ENCODE peak calls at places on chromosomes 11 and 22, in nine cellular contexts. One of them, this sample, is unnamed.

GRCh38 chr11:83972536-83972935 is 686.4 kb upstream of the CCDC90B start:
- DNase-seq in Right ventricle myocardium superior: no peak
- DNase-seq in GM12891: no peak
- DNase-seq in fibroblast of pulmonary artery: no peak
- DNase-seq in globus pallidus: peak; percentile 59
- DNase-seq in activated T-cell treated with anti-CD3 and anti-CD28 coated beads, Interleukin-2, amount 50 U/mL, for 1 hour: no peak
- DNase-seq in transverse colon: no peak
- DNase-seq in activated T-helper 2 cell treated with anti-CD3 and anti-CD28 coated beads, Interferon-gamma antibody, Interleukin-2, Interleukin-4, amounts not matched to agents 10 μg/mL and 5 μg/mL and 100 μg/mL, durations not matched to agents 14 hours and 24 hours and 36 hours: no peak
- DNase-seq in GM23248: no peak
- DNase-seq in this sample: no peak

GRCh38 chr22:50218996-50219727 is 18.4 kb downstream of the SELENOO start:
- DNase-seq in Right ventricle myocardium superior: peak; percentile 92
- DNase-seq in activated T-cell treated with anti-CD3 and anti-CD28 coated beads, Interleukin-2, amount 50 U/mL, for 1 hour: no peak
- DNase-seq in transverse colon: peak; percentile 89
- DNase-seq in GM23248: peak; percentile 68
- DNase-seq in globus pallidus: no peak
- DNase-seq in fibroblast of pulmonary artery: peak; percentile 82
- DNase-seq in GM12891: no peak
- DNase-seq in activated T-helper 2 cell treated with anti-CD3 and anti-CD28 coated beads, Interferon-gamma antibody, Interleukin-2, Interleukin-4, amounts not matched to agents 10 μg/mL and 5 μg/mL and 100 μg/mL, durations not matched to agents 14 hours and 24 hours and 36 hours: no peak
- DNase-seq in this sample: no peak

GRCh38 chr11:31326470-31327148 is 42.9 kb downstream of the DCDC1 start:
- DNase-seq in transverse colon: no peak
- DNase-seq in globus pallidus: no peak
- DNase-seq in activated T-cell treated with anti-CD3 and anti-CD28 coated beads, Interleukin-2, amount 50 U/mL, for 1 hour: no peak
- DNase-seq in Right ventricle myocardium superior: no peak
- DNase-seq in GM23248: no peak
- DNase-seq in GM12891: no peak
- DNase-seq in activated T-helper 2 cell treated with anti-CD3 and anti-CD28 coated beads, Interferon-gamma antibody, Interleukin-2, Interleukin-4, amounts not matched to agents 10 μg/mL and 5 μg/mL and 100 μg/mL, durations not matched to agents 14 hours and 24 hours and 36 hours: no peak
- DNase-seq in fibroblast of pulmonary artery: no peak
- DNase-seq in this sample: no peak

GRCh38 chr22:23093090-23093788 is 22.9 kb downstream of the GNAZ start:
- DNase-seq in activated T-helper 2 cell treated with anti-CD3 and anti-CD28 coated beads, Interferon-gamma antibody, Interleukin-2, Interleukin-4, amounts not matched to agents 10 μg/mL and 5 μg/mL and 100 μg/mL, durations not matched to agents 14 hours and 24 hours and 36 hours: no peak
- DNase-seq in globus pallidus: no peak
- DNase-seq in fibroblast of pulmonary artery: no peak
- DNase-seq in transverse colon: no peak
- DNase-seq in activated T-cell treated with anti-CD3 and anti-CD28 coated beads, Interleukin-2, amount 50 U/mL, for 1 hour: no peak
- DNase-seq in GM12891: no peak
- DNase-seq in GM23248: no peak
- DNase-seq in Right ventricle myocardium superior: no peak
- DNase-seq in this sample: no peak

GRCh38 chr11:14386895-14387480 is 28.0 kb upstream of the RRAS2 start:
- DNase-seq in activated T-helper 2 cell treated with anti-CD3 and anti-CD28 coated beads, Interferon-gamma antibody, Interleukin-2, Interleukin-4, amounts not matched to agents 10 μg/mL and 5 μg/mL and 100 μg/mL, durations not matched to agents 14 hours and 24 hours and 36 hours: no peak
- DNase-seq in fibroblast of pulmonary artery: peak; percentile 89
- DNase-seq in GM23248: peak; percentile 94
- DNase-seq in Right ventricle myocardium superior: peak; percentile 43
- DNase-seq in GM12891: no peak
- DNase-seq in transverse colon: no peak
- DNase-seq in globus pallidus: peak; percentile 87
- DNase-seq in activated T-cell treated with anti-CD3 and anti-CD28 coated beads, Interleukin-2, amount 50 U/mL, for 1 hour: no peak
- DNase-seq in this sample: no peak

GRCh38 chr11:7900686-7901085 is 30.4 kb downstream of the OR10A6 start:
- DNase-seq in GM23248: no peak
- DNase-seq in GM12891: no peak
- DNase-seq in globus pallidus: no peak
- DNase-seq in activated T-helper 2 cell treated with anti-CD3 and anti-CD28 coated beads, Interferon-gamma antibody, Interleukin-2, Interleukin-4, amounts not matched to agents 10 μg/mL and 5 μg/mL and 100 μg/mL, durations not matched to agents 14 hours and 24 hours and 36 hours: no peak
- DNase-seq in fibroblast of pulmonary artery: no peak
- DNase-seq in activated T-cell treated with anti-CD3 and anti-CD28 coated beads, Interleukin-2, amount 50 U/mL, for 1 hour: no peak
- DNase-seq in Right ventricle myocardium superior: no peak
- DNase-seq in transverse colon: peak; percentile 29
- DNase-seq in this sample: no peak

GRCh38 chr11:34926831-34927132 is 10.4 kb downstream of the PDHX start:
- DNase-seq in activated T-cell treated with anti-CD3 and anti-CD28 coated beads, Interleukin-2, amount 50 U/mL, for 1 hour: no peak
- DNase-seq in activated T-helper 2 cell treated with anti-CD3 and anti-CD28 coated beads, Interferon-gamma antibody, Interleukin-2, Interleukin-4, amounts not matched to agents 10 μg/mL and 5 μg/mL and 100 μg/mL, durations not matched to agents 14 hours and 24 hours and 36 hours: no peak
- DNase-seq in Right ventricle myocardium superior: no peak
- DNase-seq in transverse colon: no peak
- DNase-seq in globus pallidus: no peak
- DNase-seq in fibroblast of pulmonary artery: peak; percentile 23
- DNase-seq in GM12891: no peak
- DNase-seq in GM23248: peak; percentile 75
- DNase-seq in this sample: no peak

GRCh38 chr11:117861151-117862018 is 15.1 kb downstream of the FXYD6 start:
- DNase-seq in transverse colon: no peak
- DNase-seq in activated T-cell treated with anti-CD3 and anti-CD28 coated beads, Interleukin-2, amount 50 U/mL, for 1 hour: no peak
- DNase-seq in Right ventricle myocardium superior: peak; percentile 72
- DNase-seq in activated T-helper 2 cell treated with anti-CD3 and anti-CD28 coated beads, Interferon-gamma antibody, Interleukin-2, Interleukin-4, amounts not matched to agents 10 μg/mL and 5 μg/mL and 100 μg/mL, durations not matched to agents 14 hours and 24 hours and 36 hours: no peak
- DNase-seq in fibroblast of pulmonary artery: no peak
- DNase-seq in globus pallidus: no peak
- DNase-seq in GM12891: no peak
- DNase-seq in GM23248: no peak
- DNase-seq in this sample: no peak

GRCh38 chr11:74694536-74694935 is 36.7 kb downstream of the CHRDL2 start:
- DNase-seq in Right ventricle myocardium superior: no peak
- DNase-seq in activated T-helper 2 cell treated with anti-CD3 and anti-CD28 coated beads, Interferon-gamma antibody, Interleukin-2, Interleukin-4, amounts not matched to agents 10 μg/mL and 5 μg/mL and 100 μg/mL, durations not matched to agents 14 hours and 24 hours and 36 hours: no peak
- DNase-seq in fibroblast of pulmonary artery: no peak
- DNase-seq in GM12891: no peak
- DNase-seq in transverse colon: no peak
- DNase-seq in activated T-cell treated with anti-CD3 and anti-CD28 coated beads, Interleukin-2, amount 50 U/mL, for 1 hour: no peak
- DNase-seq in GM23248: no peak
- DNase-seq in globus pallidus: no peak
- DNase-seq in this sample: no peak

GRCh38 chr11:19345519-19345847 is 104.7 kb upstream of the E2F8 start:
- DNase-seq in activated T-cell treated with anti-CD3 and anti-CD28 coated beads, Interleukin-2, amount 50 U/mL, for 1 hour: no peak
- DNase-seq in globus pallidus: no peak
- DNase-seq in activated T-helper 2 cell treated with anti-CD3 and anti-CD28 coated beads, Interferon-gamma antibody, Interleukin-2, Interleukin-4, amounts not matched to agents 10 μg/mL and 5 μg/mL and 100 μg/mL, durations not matched to agents 14 hours and 24 hours and 36 hours: no peak
- DNase-seq in fibroblast of pulmonary artery: peak; percentile 31
- DNase-seq in transverse colon: no peak
- DNase-seq in Right ventricle myocardium superior: peak; percentile 54
- DNase-seq in GM12891: peak; percentile 56
- DNase-seq in GM23248: peak; percentile 64
- DNase-seq in this sample: peak; percentile 30

GRCh38 chr11:20004856-20005255 is 155.4 kb downstream of the DBX1 start:
- DNase-seq in Right ventricle myocardium superior: no peak
- DNase-seq in transverse colon: no peak
- DNase-seq in activated T-cell treated with anti-CD3 and anti-CD28 coated beads, Interleukin-2, amount 50 U/mL, for 1 hour: no peak
- DNase-seq in GM23248: no peak
- DNase-seq in globus pallidus: no peak
- DNase-seq in fibroblast of pulmonary artery: no peak
- DNase-seq in GM12891: no peak
- DNase-seq in activated T-helper 2 cell treated with anti-CD3 and anti-CD28 coated beads, Interferon-gamma antibody, Interleukin-2, Interleukin-4, amounts not matched to agents 10 μg/mL and 5 μg/mL and 100 μg/mL, durations not matched to agents 14 hours and 24 hours and 36 hours: no peak
- DNase-seq in this sample: no peak

GRCh38 chr11:97732011-97732632 is 1288.6 kb upstream of the CNTN5 start:
- DNase-seq in activated T-cell treated with anti-CD3 and anti-CD28 coated beads, Interleukin-2, amount 50 U/mL, for 1 hour: no peak
- DNase-seq in fibroblast of pulmonary artery: no peak
- DNase-seq in GM23248: no peak
- DNase-seq in transverse colon: no peak
- DNase-seq in activated T-helper 2 cell treated with anti-CD3 and anti-CD28 coated beads, Interferon-gamma antibody, Interleukin-2, Interleukin-4, amounts not matched to agents 10 μg/mL and 5 μg/mL and 100 μg/mL, durations not matched to agents 14 hours and 24 hours and 36 hours: no peak
- DNase-seq in GM12891: no peak
- DNase-seq in globus pallidus: no peak
- DNase-seq in Right ventricle myocardium superior: no peak
- DNase-seq in this sample: no peak

GRCh38 chr22:30332551-30332950 is 5.8 kb upstream of the TBC1D10A start:
- DNase-seq in transverse colon: no peak
- DNase-seq in activated T-helper 2 cell treated with anti-CD3 and anti-CD28 coated beads, Interferon-gamma antibody, Interleukin-2, Interleukin-4, amounts not matched to agents 10 μg/mL and 5 μg/mL and 100 μg/mL, durations not matched to agents 14 hours and 24 hours and 36 hours: no peak
- DNase-seq in Right ventricle myocardium superior: no peak
- DNase-seq in fibroblast of pulmonary artery: no peak
- DNase-seq in GM12891: no peak
- DNase-seq in GM23248: no peak
- DNase-seq in activated T-cell treated with anti-CD3 and anti-CD28 coated beads, Interleukin-2, amount 50 U/mL, for 1 hour: no peak
- DNase-seq in globus pallidus: peak; percentile 52
- DNase-seq in this sample: no peak

GRCh38 chr11:59756845-59757244 is 1.7 kb downstream of the STX3 start:
- DNase-seq in GM23248: peak; percentile 62
- DNase-seq in transverse colon: peak; percentile 77
- DNase-seq in globus pallidus: no peak
- DNase-seq in activated T-helper 2 cell treated with anti-CD3 and anti-CD28 coated beads, Interferon-gamma antibody, Interleukin-2, Interleukin-4, amounts not matched to agents 10 μg/mL and 5 μg/mL and 100 μg/mL, durations not matched to agents 14 hours and 24 hours and 36 hours: no peak
- DNase-seq in GM12891: peak; percentile 19
- DNase-seq in fibroblast of pulmonary artery: peak; percentile 21
- DNase-seq in Right ventricle myocardium superior: no peak
- DNase-seq in activated T-cell treated with anti-CD3 and anti-CD28 coated beads, Interleukin-2, amount 50 U/mL, for 1 hour: no peak
- DNase-seq in this sample: no peak

GRCh38 chr11:57649826-57650738 is at the start of gene YPEL4:
- DNase-seq in GM23248: peak; percentile 88
- DNase-seq in globus pallidus: peak; percentile 91
- DNase-seq in activated T-cell treated with anti-CD3 and anti-CD28 coated beads, Interleukin-2, amount 50 U/mL, for 1 hour: peak; percentile 77
- DNase-seq in activated T-helper 2 cell treated with anti-CD3 and anti-CD28 coated beads, Interferon-gamma antibody, Interleukin-2, Interleukin-4, amounts not matched to agents 10 μg/mL and 5 μg/mL and 100 μg/mL, durations not matched to agents 14 hours and 24 hours and 36 hours: peak; percentile 54
- DNase-seq in transverse colon: peak; percentile 57
- DNase-seq in fibroblast of pulmonary artery: peak; percentile 85
- DNase-seq in Right ventricle myocardium superior: no peak
- DNase-seq in GM12891: no peak
- DNase-seq in this sample: no peak

GRCh38 chr22:50677493-50678217 is 5.0 kb downstream of the SHANK3 start:
- DNase-seq in activated T-cell treated with anti-CD3 and anti-CD28 coated beads, Interleukin-2, amount 50 U/mL, for 1 hour: peak; percentile 13
- DNase-seq in GM23248: no peak
- DNase-seq in GM12891: peak; percentile 2
- DNase-seq in Right ventricle myocardium superior: no peak
- DNase-seq in transverse colon: no peak
- DNase-seq in activated T-helper 2 cell treated with anti-CD3 and anti-CD28 coated beads, Interferon-gamma antibody, Interleukin-2, Interleukin-4, amounts not matched to agents 10 μg/mL and 5 μg/mL and 100 μg/mL, durations not matched to agents 14 hours and 24 hours and 36 hours: no peak
- DNase-seq in fibroblast of pulmonary artery: no peak
- DNase-seq in globus pallidus: no peak
- DNase-seq in this sample: no peak

GRCh38 chr11:60924906-60925684 is 835 bp downstream of the TMEM132A start:
- DNase-seq in activated T-helper 2 cell treated with anti-CD3 and anti-CD28 coated beads, Interferon-gamma antibody, Interleukin-2, Interleukin-4, amounts not matched to agents 10 μg/mL and 5 μg/mL and 100 μg/mL, durations not matched to agents 14 hours and 24 hours and 36 hours: no peak
- DNase-seq in GM23248: peak; percentile 21
- DNase-seq in fibroblast of pulmonary artery: no peak
- DNase-seq in Right ventricle myocardium superior: no peak
- DNase-seq in activated T-cell treated with anti-CD3 and anti-CD28 coated beads, Interleukin-2, amount 50 U/mL, for 1 hour: no peak
- DNase-seq in transverse colon: no peak
- DNase-seq in globus pallidus: no peak
- DNase-seq in GM12891: no peak
- DNase-seq in this sample: no peak

GRCh38 chr11:76861490-76861953 is 804 bp downstream of the ACER3 start:
- DNase-seq in fibroblast of pulmonary artery: no peak
- DNase-seq in Right ventricle myocardium superior: no peak
- DNase-seq in GM23248: peak; percentile 13
- DNase-seq in transverse colon: no peak
- DNase-seq in globus pallidus: no peak
- DNase-seq in activated T-helper 2 cell treated with anti-CD3 and anti-CD28 coated beads, Interferon-gamma antibody, Interleukin-2, Interleukin-4, amounts not matched to agents 10 μg/mL and 5 μg/mL and 100 μg/mL, durations not matched to agents 14 hours and 24 hours and 36 hours: no peak
- DNase-seq in activated T-cell treated with anti-CD3 and anti-CD28 coated beads, Interleukin-2, amount 50 U/mL, for 1 hour: no peak
- DNase-seq in GM12891: no peak
- DNase-seq in this sample: no peak

GRCh38 chr22:35231585-35232084 is 25.7 kb upstream of the HMGXB4 start:
- DNase-seq in activated T-helper 2 cell treated with anti-CD3 and anti-CD28 coated beads, Interferon-gamma antibody, Interleukin-2, Interleukin-4, amounts not matched to agents 10 μg/mL and 5 μg/mL and 100 μg/mL, durations not matched to agents 14 hours and 24 hours and 36 hours: peak; percentile 64
- DNase-seq in GM12891: peak; percentile 34
- DNase-seq in activated T-cell treated with anti-CD3 and anti-CD28 coated beads, Interleukin-2, amount 50 U/mL, for 1 hour: peak; percentile 71
- DNase-seq in fibroblast of pulmonary artery: peak; percentile 77
- DNase-seq in GM23248: peak; percentile 64
- DNase-seq in transverse colon: peak; percentile 82
- DNase-seq in Right ventricle myocardium superior: peak; percentile 51
- DNase-seq in globus pallidus: peak; percentile 6
- DNase-seq in this sample: peak; percentile 73

GRCh38 chr22:20034143-20034542 is 13.2 kb downstream of the TANGO2 start:
- DNase-seq in transverse colon: no peak
- DNase-seq in globus pallidus: no peak
- DNase-seq in GM23248: peak; percentile 9
- DNase-seq in GM12891: no peak
- DNase-seq in activated T-helper 2 cell treated with anti-CD3 and anti-CD28 coated beads, Interferon-gamma antibody, Interleukin-2, Interleukin-4, amounts not matched to agents 10 μg/mL and 5 μg/mL and 100 μg/mL, durations not matched to agents 14 hours and 24 hours and 36 hours: no peak
- DNase-seq in activated T-cell treated with anti-CD3 and anti-CD28 coated beads, Interleukin-2, amount 50 U/mL, for 1 hour: no peak
- DNase-seq in fibroblast of pulmonary artery: no peak
- DNase-seq in Right ventricle myocardium superior: no peak
- DNase-seq in this sample: peak; percentile 50

GRCh38 chr22:49297871-49298721 is 529.6 kb downstream of the BRD1 start:
- DNase-seq in globus pallidus: no peak
- DNase-seq in GM23248: no peak
- DNase-seq in activated T-helper 2 cell treated with anti-CD3 and anti-CD28 coated beads, Interferon-gamma antibody, Interleukin-2, Interleukin-4, amounts not matched to agents 10 μg/mL and 5 μg/mL and 100 μg/mL, durations not matched to agents 14 hours and 24 hours and 36 hours: peak; percentile 5
- DNase-seq in fibroblast of pulmonary artery: no peak
- DNase-seq in activated T-cell treated with anti-CD3 and anti-CD28 coated beads, Interleukin-2, amount 50 U/mL, for 1 hour: no peak
- DNase-seq in GM12891: no peak
- DNase-seq in transverse colon: no peak
- DNase-seq in Right ventricle myocardium superior: no peak
- DNase-seq in this sample: no peak

GRCh38 chr11:28461846-28462245 is 353.7 kb downstream of the METTL15 start:
- DNase-seq in globus pallidus: no peak
- DNase-seq in GM12891: no peak
- DNase-seq in activated T-cell treated with anti-CD3 and anti-CD28 coated beads, Interleukin-2, amount 50 U/mL, for 1 hour: no peak
- DNase-seq in transverse colon: no peak
- DNase-seq in Right ventricle myocardium superior: no peak
- DNase-seq in activated T-helper 2 cell treated with anti-CD3 and anti-CD28 coated beads, Interferon-gamma antibody, Interleukin-2, Interleukin-4, amounts not matched to agents 10 μg/mL and 5 μg/mL and 100 μg/mL, durations not matched to agents 14 hours and 24 hours and 36 hours: no peak
- DNase-seq in GM23248: peak; percentile 32
- DNase-seq in fibroblast of pulmonary artery: peak; percentile 32
- DNase-seq in this sample: no peak

GRCh38 chr11:70517996-70518907 is 119.9 kb downstream of the CTTN start:
- DNase-seq in GM12891: no peak
- DNase-seq in fibroblast of pulmonary artery: no peak
- DNase-seq in GM23248: peak; percentile 93
- DNase-seq in globus pallidus: no peak
- DNase-seq in activated T-helper 2 cell treated with anti-CD3 and anti-CD28 coated beads, Interferon-gamma antibody, Interleukin-2, Interleukin-4, amounts not matched to agents 10 μg/mL and 5 μg/mL and 100 μg/mL, durations not matched to agents 14 hours and 24 hours and 36 hours: no peak
- DNase-seq in transverse colon: no peak
- DNase-seq in activated T-cell treated with anti-CD3 and anti-CD28 coated beads, Interleukin-2, amount 50 U/mL, for 1 hour: no peak
- DNase-seq in Right ventricle myocardium superior: peak; percentile 30
- DNase-seq in this sample: no peak

GRCh38 chr11:86119062-86119461 is 50.2 kb upstream of the PICALM start:
- DNase-seq in transverse colon: no peak
- DNase-seq in activated T-cell treated with anti-CD3 and anti-CD28 coated beads, Interleukin-2, amount 50 U/mL, for 1 hour: no peak
- DNase-seq in fibroblast of pulmonary artery: no peak
- DNase-seq in GM23248: no peak
- DNase-seq in globus pallidus: peak; percentile 41
- DNase-seq in GM12891: no peak
- DNase-seq in activated T-helper 2 cell treated with anti-CD3 and anti-CD28 coated beads, Interferon-gamma antibody, Interleukin-2, Interleukin-4, amounts not matched to agents 10 μg/mL and 5 μg/mL and 100 μg/mL, durations not matched to agents 14 hours and 24 hours and 36 hours: no peak
- DNase-seq in Right ventricle myocardium superior: no peak
- DNase-seq in this sample: no peak

GRCh38 chr11:12867531-12867930 is 141.6 kb upstream of the RASSF10 start:
- DNase-seq in GM23248: no peak
- DNase-seq in GM12891: no peak
- DNase-seq in globus pallidus: no peak
- DNase-seq in activated T-cell treated with anti-CD3 and anti-CD28 coated beads, Interleukin-2, amount 50 U/mL, for 1 hour: no peak
- DNase-seq in Right ventricle myocardium superior: no peak
- DNase-seq in transverse colon: no peak
- DNase-seq in fibroblast of pulmonary artery: no peak
- DNase-seq in activated T-helper 2 cell treated with anti-CD3 and anti-CD28 coated beads, Interferon-gamma antibody, Interleukin-2, Interleukin-4, amounts not matched to agents 10 μg/mL and 5 μg/mL and 100 μg/mL, durations not matched to agents 14 hours and 24 hours and 36 hours: no peak
- DNase-seq in this sample: no peak

GRCh38 chr22:49368221-49368975 is 459.3 kb downstream of the BRD1 start:
- DNase-seq in globus pallidus: no peak
- DNase-seq in transverse colon: no peak
- DNase-seq in GM23248: no peak
- DNase-seq in Right ventricle myocardium superior: no peak
- DNase-seq in GM12891: no peak
- DNase-seq in fibroblast of pulmonary artery: no peak
- DNase-seq in activated T-helper 2 cell treated with anti-CD3 and anti-CD28 coated beads, Interferon-gamma antibody, Interleukin-2, Interleukin-4, amounts not matched to agents 10 μg/mL and 5 μg/mL and 100 μg/mL, durations not matched to agents 14 hours and 24 hours and 36 hours: no peak
- DNase-seq in activated T-cell treated with anti-CD3 and anti-CD28 coated beads, Interleukin-2, amount 50 U/mL, for 1 hour: no peak
- DNase-seq in this sample: no peak

GRCh38 chr11:125179895-125180294 is 15.3 kb downstream of the PKNOX2 start:
- DNase-seq in activated T-cell treated with anti-CD3 and anti-CD28 coated beads, Interleukin-2, amount 50 U/mL, for 1 hour: no peak
- DNase-seq in activated T-helper 2 cell treated with anti-CD3 and anti-CD28 coated beads, Interferon-gamma antibody, Interleukin-2, Interleukin-4, amounts not matched to agents 10 μg/mL and 5 μg/mL and 100 μg/mL, durations not matched to agents 14 hours and 24 hours and 36 hours: no peak
- DNase-seq in fibroblast of pulmonary artery: no peak
- DNase-seq in globus pallidus: no peak
- DNase-seq in transverse colon: no peak
- DNase-seq in GM23248: no peak
- DNase-seq in Right ventricle myocardium superior: no peak
- DNase-seq in GM12891: no peak
- DNase-seq in this sample: no peak

GRCh38 chr11:124754309-124754708 is 2.3 kb upstream of the VSIG2 start:
- DNase-seq in GM23248: no peak
- DNase-seq in activated T-cell treated with anti-CD3 and anti-CD28 coated beads, Interleukin-2, amount 50 U/mL, for 1 hour: no peak
- DNase-seq in Right ventricle myocardium superior: no peak
- DNase-seq in fibroblast of pulmonary artery: no peak
- DNase-seq in GM12891: no peak
- DNase-seq in activated T-helper 2 cell treated with anti-CD3 and anti-CD28 coated beads, Interferon-gamma antibody, Interleukin-2, Interleukin-4, amounts not matched to agents 10 μg/mL and 5 μg/mL and 100 μg/mL, durations not matched to agents 14 hours and 24 hours and 36 hours: no peak
- DNase-seq in globus pallidus: no peak
- DNase-seq in transverse colon: no peak
- DNase-seq in this sample: no peak

GRCh38 chr22:50600967-50601668 is 525 bp downstream of the MAPK8IP2 start:
- DNase-seq in fibroblast of pulmonary artery: no peak
- DNase-seq in GM23248: no peak
- DNase-seq in transverse colon: no peak
- DNase-seq in activated T-helper 2 cell treated with anti-CD3 and anti-CD28 coated beads, Interferon-gamma antibody, Interleukin-2, Interleukin-4, amounts not matched to agents 10 μg/mL and 5 μg/mL and 100 μg/mL, durations not matched to agents 14 hours and 24 hours and 36 hours: no peak
- DNase-seq in Right ventricle myocardium superior: no peak
- DNase-seq in activated T-cell treated with anti-CD3 and anti-CD28 coated beads, Interleukin-2, amount 50 U/mL, for 1 hour: peak; percentile 16
- DNase-seq in GM12891: no peak
- DNase-seq in globus pallidus: no peak
- DNase-seq in this sample: no peak

GRCh38 chr11:81010631-81011030 is 1569.8 kb upstream of the TENM4 start:
- DNase-seq in transverse colon: no peak
- DNase-seq in globus pallidus: no peak
- DNase-seq in GM23248: no peak
- DNase-seq in activated T-helper 2 cell treated with anti-CD3 and anti-CD28 coated beads, Interferon-gamma antibody, Interleukin-2, Interleukin-4, amounts not matched to agents 10 μg/mL and 5 μg/mL and 100 μg/mL, durations not matched to agents 14 hours and 24 hours and 36 hours: no peak
- DNase-seq in Right ventricle myocardium superior: no peak
- DNase-seq in activated T-cell treated with anti-CD3 and anti-CD28 coated beads, Interleukin-2, amount 50 U/mL, for 1 hour: no peak
- DNase-seq in GM12891: no peak
- DNase-seq in fibroblast of pulmonary artery: no peak
- DNase-seq in this sample: no peak

GRCh38 chr22:27972732-27973698 is 54.0 kb upstream of the PITPNB start:
- DNase-seq in Right ventricle myocardium superior: no peak
- DNase-seq in GM23248: no peak
- DNase-seq in globus pallidus: no peak
- DNase-seq in activated T-helper 2 cell treated with anti-CD3 and anti-CD28 coated beads, Interferon-gamma antibody, Interleukin-2, Interleukin-4, amounts not matched to agents 10 μg/mL and 5 μg/mL and 100 μg/mL, durations not matched to agents 14 hours and 24 hours and 36 hours: no peak
- DNase-seq in GM12891: no peak
- DNase-seq in fibroblast of pulmonary artery: peak; percentile 14
- DNase-seq in activated T-cell treated with anti-CD3 and anti-CD28 coated beads, Interleukin-2, amount 50 U/mL, for 1 hour: no peak
- DNase-seq in transverse colon: no peak
- DNase-seq in this sample: no peak